ENCODE peak calls at places on chromosomes 5 and 9, in ten cellular contexts. E is adrenal gland, C is sigmoid colon, O is IMR-90, Z is tibial nerve, U is uterus, X is HepG2, P is HCT116, L is prostate gland, M is suprapubic skin. K is an unnamed sample. For H3K36me3, the result is how much of the 10 kb centered on the place peaks cover.

GRCh38 chr5:104186510-104186909 is 623.9 kb upstream of the NUDT12 start:
- DNase-seq in E (no peak), C (no peak), O (no peak), Z (no peak), U (no peak), X (no peak), P (no peak), L (no peak), M (no peak), K (no peak)

GRCh38 chr9:78756813-78757510 is 460.0 kb downstream of the PSAT1 start:
- DNase-seq in E (no peak), C (no peak), O (no peak), Z (no peak), U (no peak), X (no peak), P (no peak), L (no peak), M (no peak), K (no peak)

GRCh38 chr9:98906273-98907040 is 37.2 kb upstream of the COL15A1 start:
- DNase-seq in E (peak), C (no peak), O (peak), Z (no peak), U (no peak), X (no peak), P (no peak), L (no peak), M (no peak), K (no peak)

GRCh38 chr5:158660726-158661125 is 439.0 kb downstream of the EBF1 start:
- DNase-seq in E (no peak), C (no peak), O (no peak), Z (no peak), U (no peak), X (no peak), P (no peak), L (no peak), M (no peak), K (no peak)

GRCh38 chr5:53089481-53089976 is 20.0 kb downstream of the MOCS2 start:
- DNase-seq in E (no peak), C (no peak), O (peak), Z (no peak), U (no peak), X (no peak), P (no peak), L (no peak), M (no peak), K (no peak)

GRCh38 chr5:62605638-62606037 is 27.0 kb downstream of the LRRC70 start:
- DNase-seq in E (no peak), C (no peak), O (no peak), Z (no peak), U (no peak), X (no peak), P (no peak), L (no peak), M (no peak), K (no peak)

GRCh38 chr9:73565833-73566465 is 414.3 kb downstream of the ANXA1 start:
- DNase-seq in E (peak), C (no peak), O (no peak), Z (no peak), U (no peak), X (peak), P (no peak), L (no peak), M (no peak), K (no peak)

GRCh38 chr5:60483046-60483445 is 216.9 kb downstream of the DEPDC1B start:
- DNase-seq in E (no peak), C (no peak), O (peak), Z (no peak), U (no peak), X (no peak), P (no peak), L (no peak), M (no peak), K (no peak)

GRCh38 chr5:41510176-41510831 is at the start of gene PLCXD3:
- DNase-seq in E (peak), C (peak), O (no peak), Z (no peak), U (no peak), X (no peak), P (no peak), L (no peak), M (no peak), K (no peak)

GRCh38 chr5:78345485-78345884 is 14.9 kb upstream of the SCAMP1 start:
- DNase-seq in E (no peak), C (no peak), O (peak), Z (no peak), U (no peak), X (no peak), P (no peak), L (no peak), M (no peak), K (no peak)

GRCh38 chr5:59656351-59657254 is 236.9 kb downstream of the PDE4D start:
- DNase-seq in E (no peak), C (no peak), O (no peak), Z (no peak), U (no peak), X (no peak), P (no peak), L (no peak), M (no peak), K (no peak)

GRCh38 chr5:141494761-141495455 is 6.0 kb downstream of the PCDHGC5 start:
- DNase-seq in E (no peak), C (peak), O (peak), Z (no peak), U (no peak), X (no peak), P (no peak), L (no peak), M (no peak), K (no peak)

GRCh38 chr9:76901801-76902200 is 4.1 kb downstream of the PRUNE2 start:
- DNase-seq in E (no peak), C (peak), O (no peak), Z (no peak), U (no peak), X (no peak), P (no peak), L (no peak), M (no peak), K (no peak)

GRCh38 chr9:32431940-32432555 is 47.6 kb downstream of the ACO1 start:
- DNase-seq in E (peak), C (peak), O (peak), Z (peak), U (peak), X (peak), P (peak), L (peak), M (no peak), K (no peak)

GRCh38 chr5:173318338-173318737 is 9.9 kb downstream of the STC2 start:
- DNase-seq in E (no peak), C (no peak), O (no peak), Z (no peak), U (no peak), X (no peak), P (no peak), L (no peak), M (no peak), K (no peak)

GRCh38 chr5:173317091-173317685 is 11.0 kb downstream of the STC2 start:
- DNase-seq in E (no peak), C (no peak), O (no peak), Z (no peak), U (no peak), X (no peak), P (no peak), L (no peak), M (peak), K (no peak)

GRCh38 chr5:173315495-173316352 is 12.5 kb downstream of the STC2 start:
- DNase-seq in E (peak), C (peak), O (peak), Z (peak), U (peak), X (no peak), P (no peak), L (peak), M (peak), K (no peak)

GRCh38 chr5:173317852-173318251 is 10.4 kb downstream of the STC2 start:
- DNase-seq in E (no peak), C (no peak), O (no peak), Z (no peak), U (no peak), X (no peak), P (no peak), L (no peak), M (peak), K (no peak)

GRCh38 chr5:173316463-173317020 is 11.7 kb downstream of the STC2 start:
- DNase-seq in E (no peak), C (no peak), O (no peak), Z (no peak), U (no peak), X (no peak), P (no peak), L (no peak), M (no peak), K (no peak)
- H3K36me3 ChIP-seq in E (under half), C (under half), O (under half), Z (under half), U (under half), X (half or more), P (under half), L (under half), M (under half), K (under half)

GRCh38 chr5:7578056-7578455 is 182.1 kb downstream of the ADCY2 start:
- DNase-seq in E (no peak), C (no peak), O (no peak), Z (no peak), U (no peak), X (no peak), P (no peak), L (no peak), M (no peak), K (no peak)

GRCh38 chr5:7576023-7576715 is 180.2 kb downstream of the ADCY2 start:
- DNase-seq in E (no peak), C (peak), O (no peak), Z (no peak), U (no peak), X (no peak), P (no peak), L (no peak), M (no peak), K (no peak)

DNA sequence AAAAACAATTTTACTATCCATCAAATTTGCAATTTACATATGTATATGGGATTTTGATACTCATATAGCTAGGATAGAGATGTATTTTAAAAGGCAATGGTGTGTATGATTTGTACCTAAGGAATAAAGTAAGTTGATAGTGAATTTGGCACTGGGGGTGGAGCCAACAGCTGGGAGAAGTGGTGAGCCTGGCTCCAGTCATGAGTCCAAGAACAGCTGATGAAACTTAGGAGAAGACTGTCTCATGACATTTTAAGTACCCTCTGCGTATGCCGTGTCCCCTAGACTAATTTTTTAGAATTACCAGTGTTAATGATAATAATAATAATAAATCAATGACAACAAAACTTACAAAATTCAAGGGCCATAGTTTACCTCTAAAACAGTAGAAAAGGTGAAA is 181.4 kb downstream of the ADCY2 start:
- DNase-seq in E (no peak), C (no peak), O (no peak), Z (no peak), U (no peak), X (no peak), P (no peak), L (no peak), M (no peak), K (no peak)
- TF ChIP-seq POLR2A in E (no peak), C (no peak), O (no peak), Z (no peak), U (no peak), X (no peak), P (no peak), L (no peak), M (no peak), K (no peak)

GRCh38 chr9:137167752-137168574 is 1.9 kb downstream of the LRRC26 start:
- DNase-seq in E (no peak), C (no peak), O (no peak), Z (no peak), U (no peak), X (no peak), P (no peak), L (no peak), M (no peak), K (no peak)
- H3K4me3 ChIP-seq in E (no peak), C (no peak), O (no peak), Z (no peak), U (no peak), X (peak), P (peak), L (peak), M (peak), K (peak)

GRCh38 chr5:37166197-37166596 is 83.0 kb downstream of the CPLANE1 start:
- DNase-seq in E (no peak), C (no peak), O (no peak), Z (no peak), U (no peak), X (no peak), P (no peak), L (no peak), M (no peak), K (no peak)
- H3K36me3 ChIP-seq in E (under half), C (under half), O (under half), Z (under half), U (under half), X (under half), P (under half), L (under half), M (under half), K (under half)

GRCh38 chr5:14580037-14581034 is 1.3 kb upstream of the OTULINL start:
- DNase-seq in E (no peak), C (no peak), O (no peak), Z (no peak), U (peak), X (no peak), P (no peak), L (no peak), M (no peak), K (no peak)

GRCh38 chr5:14579246-14579645 is 2.3 kb upstream of the OTULINL start:
- DNase-seq in E (no peak), C (no peak), O (no peak), Z (no peak), U (no peak), X (no peak), P (no peak), L (no peak), M (no peak), K (no peak)

GRCh38 chr5:14582797-14583137 is 1.2 kb downstream of the OTULINL start:
- DNase-seq in E (no peak), C (no peak), O (no peak), Z (no peak), U (no peak), X (no peak), P (no peak), L (no peak), M (no peak), K (no peak)

GRCh38 chr5:14581891-14582796 is 552 bp downstream of the OTULINL start:
- DNase-seq in E (peak), C (peak), O (no peak), Z (peak), U (peak), X (no peak), P (peak), L (peak), M (peak), K (no peak)

DNA sequence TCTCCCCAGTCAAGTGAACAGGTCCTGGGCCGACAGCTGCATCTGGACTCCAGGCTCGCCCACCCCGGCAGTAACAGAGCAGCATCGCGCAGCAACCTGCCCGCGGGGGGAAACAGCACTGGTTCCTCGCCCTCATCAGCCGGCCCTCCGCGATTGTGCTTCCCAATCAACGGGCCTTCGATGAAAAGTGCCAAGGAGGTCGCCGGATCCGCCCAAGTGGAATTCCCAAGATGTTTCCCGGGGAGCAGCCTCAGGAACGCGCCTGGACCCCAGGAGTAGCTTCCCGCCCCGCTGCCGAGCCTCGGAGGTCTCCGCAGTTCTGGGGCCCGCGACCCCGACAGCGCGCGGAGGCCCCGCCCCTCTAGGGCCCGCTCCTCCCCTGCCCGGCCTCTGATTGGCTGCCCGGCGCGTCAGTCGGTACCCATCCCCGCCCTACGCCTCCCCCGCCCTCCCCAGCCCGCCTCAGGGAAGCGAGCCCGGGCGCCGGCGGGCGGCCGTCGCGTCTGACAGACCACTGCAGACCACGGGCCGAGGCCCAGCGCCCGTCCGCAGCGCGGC is at the start of gene OTULINL:
- DNase-seq in E (peak), C (peak), O (peak), Z (peak), U (peak), X (peak), P (peak), L (peak), M (peak), K (peak)
- TF ChIP-seq POLR2A in E (no peak), C (no peak), O (no peak), Z (peak), U (no peak), X (no peak), P (no peak), L (peak), M (no peak), K (peak)

DNA sequence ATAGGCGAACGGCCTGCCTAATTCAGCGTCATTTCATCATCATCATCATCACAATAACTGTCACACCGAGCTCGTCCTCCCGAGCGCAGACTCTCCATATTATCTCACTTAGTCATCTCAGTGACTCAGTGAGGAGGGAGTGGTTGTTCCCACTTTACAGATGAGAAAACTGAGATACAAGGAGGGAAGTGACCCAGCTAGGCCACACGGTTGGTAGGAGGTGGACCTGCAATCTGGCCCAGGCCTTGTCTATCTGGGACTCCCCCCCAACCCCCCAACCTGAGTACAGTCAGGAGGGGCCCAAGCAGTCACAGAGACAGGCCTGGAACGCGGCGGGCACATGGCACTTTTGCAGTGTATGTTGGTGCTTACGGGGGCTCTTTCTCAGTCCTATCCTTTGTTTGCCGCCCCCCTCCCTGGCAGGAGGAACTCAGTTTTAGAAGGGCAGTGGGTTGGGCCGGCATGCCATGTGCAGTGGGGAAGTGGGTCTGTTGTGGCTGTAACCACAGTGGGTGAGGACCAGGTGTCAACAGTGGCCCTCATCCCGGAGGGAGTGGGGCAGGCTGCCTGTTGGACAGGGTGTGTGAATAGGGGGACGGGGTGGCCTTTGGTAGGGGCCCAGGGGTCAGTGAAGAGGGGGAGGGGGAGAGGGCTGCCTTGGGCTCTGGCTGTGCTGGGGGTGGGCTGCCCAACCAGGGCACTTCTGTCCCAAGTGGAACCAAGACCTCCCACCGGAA is 1.7 kb upstream of the RXRA start:
- DNase-seq in E (peak), C (peak), O (peak), Z (no peak), U (no peak), X (no peak), P (no peak), L (no peak), M (peak), K (no peak)
- H3K4me3 ChIP-seq in E (no peak), C (no peak), O (no peak), Z (peak), U (no peak), X (no peak), P (peak), L (no peak), M (peak), K (peak)

DNA sequence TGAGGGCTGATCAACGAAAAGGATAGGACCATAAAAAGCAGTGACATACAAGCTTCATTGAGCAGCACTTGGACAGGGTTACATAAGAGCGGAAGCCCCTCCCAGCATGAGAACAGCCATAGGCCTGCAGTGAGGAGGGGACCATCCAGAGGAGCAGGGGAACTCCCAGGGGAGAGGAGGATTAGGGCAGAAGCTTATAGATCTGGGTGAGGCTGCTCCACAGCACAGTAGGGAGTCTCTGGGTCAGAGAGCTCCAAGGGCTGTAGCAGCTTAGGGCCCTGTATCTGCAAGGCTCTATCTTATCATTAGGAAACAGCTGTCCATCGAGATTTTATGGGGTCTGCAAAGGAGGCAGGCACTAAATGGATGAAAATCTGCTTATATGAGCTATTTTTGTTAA is 186.6 kb downstream of the DOCK8 start:
- DNase-seq in E (no peak), C (no peak), O (no peak), Z (no peak), U (no peak), X (no peak), P (no peak), L (no peak), M (no peak), K (no peak)
- H3K36me3 ChIP-seq in E (under half), C (under half), O (under half), Z (under half), U (under half), X (under half), P (under half), L (under half), M (under half), K (under half)

GRCh38 chr9:121288874-121289553 is 21.1 kb downstream of the GSN start:
- DNase-seq in E (peak), C (peak), O (peak), Z (peak), U (peak), X (peak), P (no peak), L (peak), M (peak), K (no peak)
- TF ChIP-seq POLR2A in E (peak), C (no peak), O (no peak), Z (peak), U (peak), X (peak), P (no peak), L (peak), M (no peak), K (no peak)

GRCh38 chr5:134464988-134465855 is 53.5 kb upstream of the CDKN2AIPNL start:
- DNase-seq in E (no peak), C (no peak), O (no peak), Z (no peak), U (no peak), X (peak), P (no peak), L (peak), M (peak), K (no peak)
- H3K4me3 ChIP-seq in E (no peak), C (peak), O (no peak), Z (no peak), U (peak), X (peak), P (peak), L (peak), M (peak), K (peak)